ENCODE peak calls at places on chromosome 20, in eight cellular contexts. One of them, this sample, is unnamed. For H3K9me3, the result is how much of the 10 kb centered on the place peaks cover.

GRCh38 chr20:63461364-63461763 is 11.1 kb downstream of the KCNQ2 start:
- DNase-seq in colonic mucosa: no peak
- DNase-seq in left ventricle myocardium inferior: no peak
- DNase-seq in ovary: no peak
- DNase-seq in GM12878: no peak
- DNase-seq in upper lobe of left lung: peak
- DNase-seq in neural progenitor cell: peak
- DNase-seq in neuronal stem cell: no peak
- DNase-seq in this sample: no peak

GRCh38 chr20:20664795-20665194 is 47.6 kb downstream of the RALGAPA2 start:
- DNase-seq in colonic mucosa: no peak
- DNase-seq in left ventricle myocardium inferior: no peak
- DNase-seq in ovary: no peak
- DNase-seq in GM12878: no peak
- DNase-seq in upper lobe of left lung: no peak
- DNase-seq in neural progenitor cell: peak
- DNase-seq in neuronal stem cell: peak
- DNase-seq in this sample: no peak

GRCh38 chr20:1265226-1265915 is 723 bp upstream of the SNPH start:
- DNase-seq in colonic mucosa: no peak
- DNase-seq in left ventricle myocardium inferior: no peak
- DNase-seq in ovary: no peak
- DNase-seq in GM12878: no peak
- DNase-seq in upper lobe of left lung: no peak
- DNase-seq in neural progenitor cell: no peak
- DNase-seq in neuronal stem cell: no peak
- DNase-seq in this sample: no peak

GRCh38 chr20:37335642-37336368 is 10.1 kb upstream of the SRC start:
- DNase-seq in colonic mucosa: no peak
- DNase-seq in left ventricle myocardium inferior: no peak
- DNase-seq in ovary: no peak
- DNase-seq in GM12878: no peak
- DNase-seq in upper lobe of left lung: no peak
- DNase-seq in neural progenitor cell: no peak
- DNase-seq in neuronal stem cell: no peak
- DNase-seq in this sample: no peak

GRCh38 chr20:24060851-24061590 is 72.4 kb upstream of the GGTLC1 start:
- DNase-seq in colonic mucosa: no peak
- DNase-seq in left ventricle myocardium inferior: no peak
- DNase-seq in ovary: no peak
- DNase-seq in GM12878: no peak
- DNase-seq in upper lobe of left lung: no peak
- DNase-seq in neural progenitor cell: no peak
- DNase-seq in neuronal stem cell: no peak
- DNase-seq in this sample: no peak

GRCh38 chr20:8156603-8157079 is 24.6 kb downstream of the PLCB1 start:
- DNase-seq in colonic mucosa: no peak
- DNase-seq in left ventricle myocardium inferior: no peak
- DNase-seq in ovary: no peak
- DNase-seq in GM12878: peak
- DNase-seq in upper lobe of left lung: no peak
- DNase-seq in neural progenitor cell: no peak
- DNase-seq in neuronal stem cell: no peak
- DNase-seq in this sample: no peak

GRCh38 chr20:36856691-36857635 is 19.0 kb upstream of the TLDC2 start:
- DNase-seq in colonic mucosa: no peak
- DNase-seq in left ventricle myocardium inferior: no peak
- DNase-seq in ovary: no peak
- DNase-seq in GM12878: no peak
- DNase-seq in upper lobe of left lung: no peak
- DNase-seq in neural progenitor cell: no peak
- DNase-seq in neuronal stem cell: no peak
- DNase-seq in this sample: peak

GRCh38 chr20:63693975-63694595 is 2.4 kb upstream of the TNFRSF6B start:
- DNase-seq in colonic mucosa: no peak
- DNase-seq in left ventricle myocardium inferior: no peak
- DNase-seq in ovary: no peak
- DNase-seq in GM12878: no peak
- DNase-seq in upper lobe of left lung: peak
- DNase-seq in neural progenitor cell: no peak
- DNase-seq in neuronal stem cell: no peak
- DNase-seq in this sample: no peak

GRCh38 chr20:48350291-48350988 is 477.4 kb downstream of the PREX1 start:
- DNase-seq in colonic mucosa: no peak
- DNase-seq in left ventricle myocardium inferior: no peak
- DNase-seq in ovary: no peak
- DNase-seq in GM12878: no peak
- DNase-seq in upper lobe of left lung: no peak
- DNase-seq in neural progenitor cell: peak
- DNase-seq in neuronal stem cell: no peak
- DNase-seq in this sample: no peak

GRCh38 chr20:8518878-8519277 is 386.8 kb downstream of the PLCB1 start:
- DNase-seq in colonic mucosa: no peak
- DNase-seq in left ventricle myocardium inferior: no peak
- DNase-seq in ovary: no peak
- DNase-seq in GM12878: no peak
- DNase-seq in upper lobe of left lung: no peak
- DNase-seq in neural progenitor cell: no peak
- DNase-seq in neuronal stem cell: no peak
- DNase-seq in this sample: no peak

GRCh38 chr20:18404172-18404571 is 62.7 kb downstream of the DZANK1 start:
- DNase-seq in colonic mucosa: no peak
- DNase-seq in left ventricle myocardium inferior: no peak
- DNase-seq in ovary: no peak
- DNase-seq in GM12878: no peak
- DNase-seq in upper lobe of left lung: no peak
- DNase-seq in neural progenitor cell: no peak
- DNase-seq in neuronal stem cell: no peak
- DNase-seq in this sample: no peak

GRCh38 chr20:12737900-12738299 is 270.9 kb upstream of the SPTLC3 start:
- DNase-seq in colonic mucosa: no peak
- DNase-seq in left ventricle myocardium inferior: no peak
- DNase-seq in ovary: no peak
- DNase-seq in GM12878: no peak
- DNase-seq in upper lobe of left lung: no peak
- DNase-seq in neural progenitor cell: no peak
- DNase-seq in neuronal stem cell: no peak
- DNase-seq in this sample: no peak

GRCh38 chr20:63702036-63702665 is 5.6 kb downstream of the ARFRP1 start:
- DNase-seq in colonic mucosa: no peak
- DNase-seq in left ventricle myocardium inferior: no peak
- DNase-seq in ovary: no peak
- DNase-seq in GM12878: no peak
- DNase-seq in upper lobe of left lung: peak
- DNase-seq in neural progenitor cell: no peak
- DNase-seq in neuronal stem cell: no peak
- DNase-seq in this sample: no peak

GRCh38 chr20:62641749-62642665 is at the start of gene SLCO4A1:
- DNase-seq in colonic mucosa: peak
- DNase-seq in left ventricle myocardium inferior: peak
- DNase-seq in ovary: peak
- DNase-seq in GM12878: no peak
- DNase-seq in upper lobe of left lung: peak
- DNase-seq in neural progenitor cell: peak
- DNase-seq in neuronal stem cell: peak
- DNase-seq in this sample: peak

DNA sequence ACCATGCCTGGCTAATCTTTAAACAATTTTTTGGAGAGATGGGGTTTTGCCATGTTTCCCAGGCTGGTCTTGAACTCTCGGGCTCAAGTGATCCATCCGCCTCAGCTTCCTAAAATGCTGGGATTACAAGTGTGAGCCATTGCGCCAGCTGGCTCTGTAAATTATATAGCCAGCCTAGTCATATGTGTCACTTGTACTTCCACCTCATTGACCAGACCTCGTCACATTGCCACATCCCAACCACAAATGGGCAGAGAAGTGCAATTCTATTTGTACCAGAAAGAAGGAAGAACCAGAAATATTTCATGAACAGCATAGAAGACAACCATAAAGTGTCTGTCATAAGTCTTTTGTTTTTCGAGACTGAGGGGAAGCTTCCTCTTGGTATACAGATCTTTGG is 304.9 kb upstream of the RNF24 start:
- DNase-seq in colonic mucosa: no peak
- DNase-seq in left ventricle myocardium inferior: no peak
- DNase-seq in ovary: no peak
- DNase-seq in GM12878: no peak
- DNase-seq in upper lobe of left lung: no peak
- DNase-seq in neural progenitor cell: no peak
- DNase-seq in neuronal stem cell: no peak
- DNase-seq in this sample: peak
- H3K9me3 ChIP-seq in colonic mucosa: under half
- H3K9me3 ChIP-seq in left ventricle myocardium inferior: under half
- H3K9me3 ChIP-seq in ovary: under half
- H3K9me3 ChIP-seq in GM12878: under half
- H3K9me3 ChIP-seq in upper lobe of left lung: under half
- H3K9me3 ChIP-seq in neural progenitor cell: under half
- H3K9me3 ChIP-seq in neuronal stem cell: under half
- H3K9me3 ChIP-seq in this sample: under half

GRCh38 chr20:57629976-57630525 is 9.8 kb upstream of the ZBP1 start:
- DNase-seq in colonic mucosa: no peak
- DNase-seq in left ventricle myocardium inferior: no peak
- DNase-seq in ovary: no peak
- DNase-seq in GM12878: no peak
- DNase-seq in upper lobe of left lung: no peak
- DNase-seq in neural progenitor cell: no peak
- DNase-seq in neuronal stem cell: no peak
- DNase-seq in this sample: no peak
- H3K27ac ChIP-seq in colonic mucosa: no peak
- H3K27ac ChIP-seq in left ventricle myocardium inferior: no peak
- H3K27ac ChIP-seq in ovary: no peak
- H3K27ac ChIP-seq in GM12878: no peak
- H3K27ac ChIP-seq in upper lobe of left lung: peak
- H3K27ac ChIP-seq in neural progenitor cell: no peak
- H3K27ac ChIP-seq in neuronal stem cell: no peak
- H3K27ac ChIP-seq in this sample: peak

GRCh38 chr20:9971746-9972145 is 63.0 kb upstream of the ANKEF1 start:
- DNase-seq in colonic mucosa: no peak
- DNase-seq in left ventricle myocardium inferior: no peak
- DNase-seq in ovary: no peak
- DNase-seq in GM12878: no peak
- DNase-seq in upper lobe of left lung: no peak
- DNase-seq in neural progenitor cell: no peak
- DNase-seq in neuronal stem cell: no peak
- DNase-seq in this sample: no peak

GRCh38 chr20:9969626-9970025 is 65.2 kb upstream of the ANKEF1 start:
- DNase-seq in colonic mucosa: no peak
- DNase-seq in left ventricle myocardium inferior: no peak
- DNase-seq in ovary: no peak
- DNase-seq in GM12878: no peak
- DNase-seq in upper lobe of left lung: no peak
- DNase-seq in neural progenitor cell: no peak
- DNase-seq in neuronal stem cell: no peak
- DNase-seq in this sample: no peak

GRCh38 chr20:9977629-9978028 is 57.2 kb upstream of the ANKEF1 start:
- DNase-seq in colonic mucosa: no peak
- DNase-seq in left ventricle myocardium inferior: no peak
- DNase-seq in ovary: no peak
- DNase-seq in GM12878: no peak
- DNase-seq in upper lobe of left lung: no peak
- DNase-seq in neural progenitor cell: no peak
- DNase-seq in neuronal stem cell: no peak
- DNase-seq in this sample: no peak

GRCh38 chr20:9978395-9979004 is 56.3 kb upstream of the ANKEF1 start:
- DNase-seq in colonic mucosa: peak
- DNase-seq in left ventricle myocardium inferior: no peak
- DNase-seq in ovary: peak
- DNase-seq in GM12878: peak
- DNase-seq in upper lobe of left lung: no peak
- DNase-seq in neural progenitor cell: peak
- DNase-seq in neuronal stem cell: peak
- DNase-seq in this sample: no peak

DNA sequence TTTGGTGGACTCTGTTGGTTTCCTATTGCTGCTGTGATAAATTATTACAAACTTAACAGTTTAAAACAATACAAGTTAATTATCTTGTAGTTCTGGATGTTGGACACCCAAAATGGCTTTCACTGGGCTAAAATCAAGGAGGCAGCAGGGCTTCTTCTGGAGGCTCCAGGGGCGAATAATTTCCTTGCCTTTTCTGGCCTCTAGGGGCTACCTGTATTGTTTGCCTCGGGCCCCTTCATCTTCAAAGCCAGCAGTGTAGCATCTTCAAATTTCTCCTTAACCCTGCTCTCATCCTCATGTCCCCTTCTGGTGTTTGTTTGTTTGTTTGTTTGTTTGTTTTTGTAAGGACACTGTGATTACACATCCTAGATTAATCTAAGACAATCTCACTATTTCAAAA is 60.5 kb upstream of the ANKEF1 start:
- DNase-seq in colonic mucosa: no peak
- DNase-seq in left ventricle myocardium inferior: no peak
- DNase-seq in ovary: no peak
- DNase-seq in GM12878: no peak
- DNase-seq in upper lobe of left lung: no peak
- DNase-seq in neural progenitor cell: peak
- DNase-seq in neuronal stem cell: no peak
- DNase-seq in this sample: no peak
- H3K9me3 ChIP-seq in colonic mucosa: under half
- H3K9me3 ChIP-seq in left ventricle myocardium inferior: under half
- H3K9me3 ChIP-seq in ovary: under half
- H3K9me3 ChIP-seq in GM12878: under half
- H3K9me3 ChIP-seq in upper lobe of left lung: under half
- H3K9me3 ChIP-seq in neural progenitor cell: under half
- H3K9me3 ChIP-seq in neuronal stem cell: under half
- H3K9me3 ChIP-seq in this sample: under half

GRCh38 chr20:50083034-50083433 is 29.9 kb downstream of the UBE2V1 start:
- DNase-seq in colonic mucosa: no peak
- DNase-seq in left ventricle myocardium inferior: no peak
- DNase-seq in ovary: no peak
- DNase-seq in GM12878: no peak
- DNase-seq in upper lobe of left lung: no peak
- DNase-seq in neural progenitor cell: no peak
- DNase-seq in neuronal stem cell: no peak
- DNase-seq in this sample: no peak

GRCh38 chr20:50073500-50073899 is 39.5 kb downstream of the UBE2V1 start:
- DNase-seq in colonic mucosa: no peak
- DNase-seq in left ventricle myocardium inferior: peak
- DNase-seq in ovary: no peak
- DNase-seq in GM12878: no peak
- DNase-seq in upper lobe of left lung: peak
- DNase-seq in neural progenitor cell: no peak
- DNase-seq in neuronal stem cell: no peak
- DNase-seq in this sample: no peak

DNA sequence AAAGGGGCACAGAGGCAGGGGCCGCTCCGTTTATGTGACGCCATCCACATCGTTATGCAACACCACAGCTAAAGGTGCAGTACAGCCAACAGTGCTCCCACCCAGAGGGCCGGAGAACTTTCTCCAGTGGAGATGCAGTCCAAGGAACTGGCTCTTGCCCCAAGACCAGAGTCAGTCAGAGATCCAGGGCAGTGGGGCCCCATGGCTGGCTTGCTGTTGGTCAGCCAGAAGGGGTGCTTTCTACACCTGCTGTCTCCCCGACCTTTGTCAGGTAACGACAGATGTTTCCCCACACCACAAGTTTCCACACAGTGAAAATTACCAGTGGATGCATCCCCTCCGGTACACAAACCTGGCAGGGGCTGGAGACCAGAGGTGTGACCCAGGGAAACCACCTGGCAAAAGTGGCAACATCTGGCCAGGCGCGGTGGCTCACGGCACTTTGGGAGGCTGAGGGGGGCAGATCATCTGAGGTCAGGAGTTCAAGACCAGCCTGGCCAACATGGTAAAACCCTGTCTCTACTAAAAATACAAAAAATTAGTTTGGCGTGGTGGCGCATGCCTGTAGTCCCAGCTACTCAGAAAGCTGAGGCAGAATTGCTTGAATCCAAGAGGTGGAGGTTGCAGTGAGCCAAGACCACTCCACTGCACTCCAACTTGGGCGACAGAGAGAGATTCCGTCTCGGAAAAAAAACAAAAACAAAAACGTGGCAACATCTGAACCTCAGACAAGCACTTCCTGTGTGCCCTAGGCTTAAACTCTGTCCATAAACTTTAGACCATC is 34.9 kb downstream of the UBE2V1 start:
- DNase-seq in colonic mucosa: no peak
- DNase-seq in left ventricle myocardium inferior: no peak
- DNase-seq in ovary: peak
- DNase-seq in GM12878: no peak
- DNase-seq in upper lobe of left lung: peak
- DNase-seq in neural progenitor cell: no peak
- DNase-seq in neuronal stem cell: no peak
- DNase-seq in this sample: no peak
- H3K27ac ChIP-seq in colonic mucosa: no peak
- H3K27ac ChIP-seq in left ventricle myocardium inferior: peak
- H3K27ac ChIP-seq in ovary: no peak
- H3K27ac ChIP-seq in GM12878: no peak
- H3K27ac ChIP-seq in upper lobe of left lung: no peak
- H3K27ac ChIP-seq in neural progenitor cell: no peak
- H3K27ac ChIP-seq in neuronal stem cell: no peak
- H3K27ac ChIP-seq in this sample: no peak

This sample was measured in lower lobe of right lung.